ENCODE peak calls at places on chromosomes 1 and 21, in ten cellular contexts. Q is neural progenitor cell, T is hepatocyte, L is MM.1S, Y is mammary epithelial cell, B is lower lobe of right lung, G is HCT116, K is uterus, R is heart right ventricle, J is Caco-2. E is an unnamed sample.
A peak's percentile ranks its signal among the peaks of the same experiment; 100 is the strongest.

GRCh38 chr1:183093821-183094287 is 70.6 kb downstream of the LAMC1 start:
- DNase-seq in K (no peak), T (no peak), Y (peak; percentile 78), B (no peak), R (no peak), G (peak; percentile 24), J (peak; percentile 37), Q (no peak), L (no peak), E (no peak)

GRCh38 chr1:56297948-56298347 is 281.4 kb downstream of the PLPP3 start:
- DNase-seq in T (peak; percentile 21), K (no peak), Q (no peak), B (no peak), R (no peak), J (peak; percentile 72), L (no peak), G (no peak), Y (no peak), E (no peak)

GRCh38 chr1:119556423-119556822 is 49.4 kb downstream of the HSD3B1 start:
- DNase-seq in J (no peak), B (no peak), G (no peak), T (no peak), Q (no peak), K (no peak), L (no peak), R (no peak), Y (no peak), E (no peak)

GRCh38 chr1:1920608-1921458 is 1.8 kb upstream of the TMEM52 start:
- DNase-seq in R (no peak), L (peak; percentile 1), J (no peak), Q (no peak), B (no peak), K (no peak), T (peak; percentile 8), Y (no peak), G (no peak), E (no peak)

GRCh38 chr1:40140211-40140709 is 20.9 kb upstream of the RLF start:
- DNase-seq in G (no peak), K (no peak), B (peak; percentile 52), T (peak; percentile 16), R (no peak), Q (no peak), L (no peak), Y (no peak), J (peak; percentile 49), E (no peak)

GRCh38 chr1:93620169-93620840 is 61.3 kb downstream of the BCAR3 start:
- DNase-seq in Y (no peak), T (no peak), G (no peak), B (no peak), L (no peak), Q (no peak), K (no peak), J (no peak), R (no peak), E (no peak)

GRCh38 chr1:185314416-185314815 is 2.6 kb downstream of the IVNS1ABP start:
- DNase-seq in L (no peak), T (peak; percentile 20), K (no peak), B (no peak), Y (no peak), Q (peak; percentile 18), J (no peak), G (no peak), R (no peak), E (no peak)

GRCh38 chr1:208834346-208835081 is 590.3 kb upstream of the PLXNA2 start:
- DNase-seq in J (no peak), K (no peak), Q (peak; percentile 44), T (no peak), B (no peak), R (no peak), G (no peak), Y (no peak), L (no peak), E (no peak)

GRCh38 chr1:149849947-149850360 is 49.4 kb upstream of the BOLA1 start:
- DNase-seq in J (peak; percentile 1), R (peak; percentile 1), K (no peak), B (no peak), Y (no peak), T (peak; percentile 7), L (peak; percentile 46), Q (peak; percentile 24), G (no peak), E (no peak)

GRCh38 chr1:167594827-167595226 is 35.2 kb upstream of the RCSD1 start:
- DNase-seq in K (no peak), G (no peak), R (no peak), Y (no peak), L (no peak), T (no peak), J (no peak), B (no peak), Q (no peak), E (no peak)

GRCh38 chr1:88061106-88061829 is 622.8 kb upstream of the PKN2 start:
- DNase-seq in G (peak; percentile 61), Q (peak; percentile 76), J (peak; percentile 66), B (no peak), T (peak; percentile 72), K (peak; percentile 23), Y (peak; percentile 94), L (peak; percentile 66), R (peak; percentile 29), E (peak; percentile 63)

GRCh38 chr21:45817345-45817744 is 164.2 kb upstream of the COL6A1 start:
- DNase-seq in Q (no peak), R (no peak), J (no peak), B (no peak), K (no peak), Y (no peak), T (no peak), L (no peak), G (no peak), E (no peak)

GRCh38 chr21:45820171-45821091 is 161.1 kb upstream of the COL6A1 start:
- DNase-seq in J (peak; percentile 82), K (peak; percentile 82), L (peak; percentile 85), G (peak; percentile 75), Q (peak; percentile 96), Y (peak; percentile 63), B (peak; percentile 79), R (peak; percentile 64), T (peak; percentile 96), E (peak; percentile 96)

GRCh38 chr21:45819478-45820170 is 161.9 kb upstream of the COL6A1 start:
- DNase-seq in L (no peak), G (no peak), Q (no peak), K (no peak), Y (no peak), R (no peak), J (no peak), B (no peak), T (peak; percentile 6), E (peak; percentile 73)

GRCh38 chr21:45818276-45818903 is 163.2 kb upstream of the COL6A1 start:
- DNase-seq in K (no peak), J (no peak), Y (peak; percentile 66), L (no peak), B (no peak), G (no peak), R (no peak), Q (no peak), T (peak; percentile 11), E (no peak)

DNA sequence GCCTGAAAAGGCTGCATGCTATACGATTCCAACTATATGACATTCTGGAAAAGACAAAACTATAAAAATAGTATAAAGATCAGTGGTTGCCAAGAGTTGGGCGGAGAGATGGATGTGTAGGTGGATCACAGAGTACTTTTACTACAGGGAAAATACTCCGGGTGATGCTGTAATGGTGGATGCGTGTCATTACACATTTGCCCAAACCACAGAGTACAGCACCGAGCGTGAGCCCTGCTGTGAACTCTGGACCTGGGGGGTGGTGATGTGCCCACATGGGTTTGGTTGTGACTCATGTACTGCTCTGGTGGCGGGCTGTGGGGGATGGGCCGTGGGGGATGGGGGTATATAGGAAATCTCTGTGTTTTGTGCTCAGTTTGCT is 162.7 kb upstream of the COL6A1 start:
- DNase-seq in R (no peak), Q (no peak), J (no peak), Y (peak; percentile 78), B (no peak), L (no peak), K (no peak), T (peak; percentile 69), G (no peak), E (no peak)
- H3K4me3 ChIP-seq in R (no peak overlapping the region), Q (no peak overlapping the region), J (no peak overlapping the region), Y (no peak overlapping the region), B (no peak overlapping the region), L (no peak overlapping the region), K (no peak overlapping the region), T (no peak overlapping the region), G (no peak overlapping the region), E (no peak overlapping the region)

GRCh38 chr1:117015701-117016100 is 14.1 kb downstream of the CD101 start:
- DNase-seq in R (no peak), K (no peak), T (no peak), B (no peak), Y (no peak), Q (no peak), J (no peak), L (no peak), G (no peak), E (no peak)
- TF ChIP-seq CTCF in R (no peak), K (no peak), T (no peak), B (no peak), Y (no peak), Q (no peak), J (no peak), L (no peak), G (no peak), E (no peak)

DNA sequence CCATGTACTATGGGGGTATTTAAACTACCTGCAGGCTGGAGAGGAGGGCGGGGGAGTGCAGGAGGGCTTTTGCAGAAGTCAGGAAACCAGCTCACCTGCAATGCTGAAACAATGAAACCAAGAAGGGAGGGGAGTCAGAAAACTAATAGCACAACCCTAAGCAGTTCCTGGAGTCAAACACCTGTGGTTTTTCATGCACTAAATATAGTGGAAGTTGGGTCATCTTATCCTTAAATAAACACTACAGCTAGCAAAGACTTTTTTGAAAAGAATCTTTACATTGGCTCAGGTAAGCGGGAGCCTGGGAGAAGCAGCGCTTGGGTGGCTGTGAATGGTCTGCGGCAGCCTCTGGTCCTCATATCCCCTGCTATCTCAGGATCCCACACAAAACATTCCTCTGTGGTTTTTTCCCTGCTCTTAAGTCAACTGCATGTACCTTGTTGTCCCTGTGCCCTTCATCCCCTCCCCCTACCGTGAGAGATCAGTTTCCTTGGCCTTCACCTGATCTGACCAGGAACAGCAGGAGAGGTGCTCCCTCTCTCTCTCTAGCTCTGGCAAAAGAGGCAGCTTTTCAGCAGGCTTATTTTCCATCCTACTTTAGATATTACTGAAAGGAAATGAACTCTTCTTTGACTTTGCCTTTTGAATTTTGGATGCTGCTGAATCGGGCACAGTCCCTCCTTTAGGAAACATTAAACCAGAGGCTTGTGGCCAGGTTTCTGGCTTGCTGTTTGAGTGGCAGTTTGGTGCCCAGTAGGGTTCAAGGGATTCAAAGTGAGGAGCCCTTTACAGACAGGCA is 26.6 kb downstream of the TENT5C start:
- DNase-seq in Y (no peak), J (peak; percentile 15), T (peak; percentile 17), Q (no peak), K (no peak), R (no peak), L (peak; percentile 89), G (no peak), B (peak; percentile 60), E (no peak)
- H3K4me1 ChIP-seq in Y (no peaks in the 10 kb centered on the region), J (peaks cover 15% of the 10 kb centered on the region), T (peaks cover 17% of the 10 kb centered on the region), Q (no peaks in the 10 kb centered on the region), K (no peaks in the 10 kb centered on the region), R (no peaks in the 10 kb centered on the region), L (peaks cover 86% of the 10 kb centered on the region), G (no peaks in the 10 kb centered on the region), B (peaks cover 37% of the 10 kb centered on the region), E (no peaks in the 10 kb centered on the region)

GRCh38 chr1:72281144-72281543 is 1.2 kb downstream of the NEGR1 start:
- DNase-seq in T (no peak), B (no peak), G (no peak), Q (no peak), R (no peak), L (no peak), K (no peak), Y (no peak), J (no peak), E (no peak)
- H3K4me3 ChIP-seq in T (no peak overlapping the region), B (peak overlapping the region; percentile 75), G (no peak overlapping the region), Q (no peak overlapping the region), R (no peak overlapping the region), L (no peak overlapping the region), K (peak overlapping the region; percentile 65), Y (no peak overlapping the region), J (no peak overlapping the region), E (no peak overlapping the region)

E was measured in BE2C.